ENCODE peak calls at places on chromosomes 13 and 19, in six cellular contexts. O is upper lobe of right lung, U is brain microvascular endothelial cell, Z is ovary, G is neural progenitor cell, T is tibial artery. B is an unnamed sample.
A peak's percentile ranks its signal among the peaks of the same experiment; 100 is the strongest.

GRCh38 chr19:54041969-54042606 is 21.6 kb downstream of the VSTM1 start:
- DNase-seq in Z (no peak), U (no peak), T (no peak), O (no peak), G (no peak), B (no peak)

GRCh38 chr13:33976965-33977364 is 159.0 kb downstream of the RFC3 start:
- DNase-seq in T (no peak), G (no peak), Z (no peak), U (no peak), O (no peak), B (no peak)

GRCh38 chr19:47352095-47352494 is 3.0 kb downstream of the DHX34 start:
- DNase-seq in T (no peak), U (no peak), O (no peak), Z (no peak), G (no peak), B (no peak)

GRCh38 chr19:39053276-39054090 is 21.1 kb upstream of the FBXO27 start:
- DNase-seq in T (no peak), Z (no peak), O (no peak), G (no peak), U (no peak), B (no peak)

GRCh38 chr13:51519839-51520238 is 64.4 kb upstream of the WDFY2 start:
- DNase-seq in O (no peak), Z (no peak), G (no peak), T (no peak), U (no peak), B (no peak)

GRCh38 chr19:38023245-38023644 is 116.2 kb downstream of the SIPA1L3 start:
- DNase-seq in O (no peak), G (no peak), T (no peak), Z (no peak), U (peak; percentile 66), B (no peak)

GRCh38 chr19:56946164-56946563 is 105.6 kb upstream of the PEG3 start:
- DNase-seq in T (no peak), U (no peak), O (no peak), Z (peak; percentile 55), G (no peak), B (no peak)

GRCh38 chr19:41785653-41786052 is 10.7 kb upstream of the CEACAM3 start:
- DNase-seq in T (no peak), Z (no peak), G (peak; percentile 76), O (peak; percentile 81), U (peak; percentile 49), B (peak; percentile 50)

GRCh38 chr13:97502192-97502591 is 68.2 kb downstream of the RAP2A start:
- DNase-seq in T (no peak), Z (no peak), O (no peak), U (no peak), G (no peak), B (no peak)

GRCh38 chr19:16614941-16615340 is 13.1 kb downstream of the MED26 start:
- DNase-seq in Z (no peak), U (no peak), O (no peak), T (no peak), G (no peak), B (no peak)
- H3K27me3 ChIP-seq in Z (no peaks in the 10 kb centered on the region), U (no peaks in the 10 kb centered on the region), O (no peaks in the 10 kb centered on the region), T (no peaks in the 10 kb centered on the region), G (no peaks in the 10 kb centered on the region), B (no peaks in the 10 kb centered on the region)

DNA sequence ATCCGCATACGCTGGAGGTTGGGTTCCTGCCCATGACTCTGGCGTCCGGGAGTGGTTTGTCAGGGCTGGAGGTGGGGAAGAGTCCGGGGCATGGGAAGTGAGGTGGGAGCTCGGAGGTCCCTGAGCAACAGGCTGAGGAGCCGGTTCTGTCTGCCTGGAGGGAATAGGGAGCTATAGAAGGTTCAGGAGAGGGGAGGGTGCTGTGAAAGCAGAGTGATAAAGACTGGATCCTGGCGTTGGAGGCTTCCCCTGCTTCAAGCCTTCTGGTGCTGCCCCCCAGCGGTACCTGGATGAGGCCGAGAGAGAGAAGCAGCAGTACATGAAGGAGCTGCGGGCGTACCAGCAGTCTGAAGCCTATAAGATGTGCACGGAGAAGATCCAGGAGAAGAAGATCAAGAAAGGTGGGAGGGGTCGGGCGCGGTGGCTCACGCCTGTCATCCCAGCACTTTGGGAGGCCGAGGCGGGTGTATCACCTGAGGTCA is 2.6 kb downstream of the HMG20B start:
- DNase-seq in T (no peak), O (no peak), G (peak; percentile 59), U (peak; percentile 49), Z (no peak), B (no peak)
- TF ChIP-seq CTCF in T (no peak), O (no peak), G (peak; percentile 45), U (peak; percentile 65), Z (no peak), B (no peak)

DNA sequence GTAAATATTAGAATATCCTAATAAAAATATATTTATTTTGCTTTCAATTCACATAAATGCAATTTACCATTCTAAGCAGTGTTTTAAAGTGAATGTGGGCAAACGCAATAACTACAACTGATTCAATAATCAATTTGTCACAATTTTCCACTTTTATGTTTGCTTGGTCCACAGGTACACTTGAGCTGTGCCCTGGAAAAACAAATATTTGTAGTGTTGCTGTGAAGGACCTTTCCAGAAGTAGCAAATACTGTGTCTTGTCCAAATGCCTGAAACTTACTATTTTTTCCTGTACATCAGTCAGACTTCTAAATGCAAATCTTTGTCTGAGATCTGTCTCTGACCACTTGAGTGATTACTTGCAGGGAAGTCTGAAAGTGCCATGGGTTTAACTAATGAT is 845.8 kb upstream of the SLITRK5 start:
- DNase-seq in Z (no peak), T (no peak), G (no peak), U (no peak), O (no peak), B (no peak)
- H3K27ac ChIP-seq in Z (no peak overlapping the region), T (no peak overlapping the region), G (peak overlapping the region; percentile 5), U (no peak overlapping the region), O (no peak overlapping the region), B (no peak overlapping the region)

GRCh38 chr13:112063807-112064206 is 3.1 kb upstream of the SOX1 start:
- DNase-seq in G (no peak), T (no peak), Z (no peak), O (no peak), U (no peak), B (no peak)
- H3K27me3 ChIP-seq in G (peaks cover 99% of the 10 kb centered on the region), T (no peaks in the 10 kb centered on the region), Z (no peaks in the 10 kb centered on the region), O (peaks cover 83% of the 10 kb centered on the region), U (peaks cover 81% of the 10 kb centered on the region), B (peaks cover 73% of the 10 kb centered on the region)

GRCh38 chr13:75566658-75567057 is 17.1 kb downstream of the UCHL3 start:
- DNase-seq in T (no peak), Z (no peak), O (no peak), U (no peak), G (no peak), B (no peak)
- TF ChIP-seq CTCF in T (peak; percentile 5), Z (no peak), O (peak; percentile 29), U (peak; percentile 27), G (peak; percentile 41), B (no peak)

DNA sequence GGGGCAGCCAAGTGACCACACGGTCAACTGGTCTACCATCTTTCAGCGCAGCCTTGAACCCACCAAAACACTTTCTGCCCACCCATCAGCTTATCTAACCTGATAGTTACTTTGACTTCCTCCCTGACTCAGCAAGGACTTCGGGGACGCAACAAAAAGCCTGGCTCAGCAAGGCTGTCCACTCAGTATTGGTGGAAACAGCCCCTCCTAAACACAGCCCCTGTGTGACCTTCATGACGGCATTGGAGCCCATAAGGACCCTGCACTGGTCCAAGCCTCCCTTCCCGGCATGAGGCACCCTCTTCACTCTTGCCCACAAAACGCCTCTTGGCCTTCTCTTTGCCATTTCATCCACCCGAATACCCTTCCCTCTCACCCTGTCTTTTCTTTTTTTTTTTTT is 39.1 kb downstream of the INSR start:
- DNase-seq in O (no peak), U (no peak), T (no peak), G (no peak), Z (no peak), B (no peak)
- H3K27ac ChIP-seq in O (no peak overlapping the region), U (no peak overlapping the region), T (no peak overlapping the region), G (no peak overlapping the region), Z (no peak overlapping the region), B (no peak overlapping the region)

GRCh38 chr13:98752111-98752941 is at the start of gene SLC15A1:
- DNase-seq in T (no peak), G (peak; percentile 33), O (no peak), U (no peak), Z (no peak), B (no peak)

GRCh38 chr13:98751397-98752110 is 918 bp downstream of the SLC15A1 start:
- DNase-seq in T (no peak), Z (no peak), O (no peak), G (peak; percentile 43), U (no peak), B (no peak)

GRCh38 chr13:98755116-98755515 is 2.6 kb upstream of the SLC15A1 start:
- DNase-seq in O (no peak), Z (no peak), T (no peak), U (no peak), G (no peak), B (no peak)

GRCh38 chr13:98755729-98756128 is 3.3 kb upstream of the SLC15A1 start:
- DNase-seq in G (no peak), Z (no peak), O (no peak), U (no peak), T (no peak), B (no peak)

GRCh38 chr13:98752942-98753290 is 444 bp upstream of the SLC15A1 start:
- DNase-seq in T (no peak), G (no peak), Z (no peak), O (no peak), U (no peak), B (no peak)
- H3K27me3 ChIP-seq in T (no peaks in the 10 kb centered on the region), G (peaks cover 51% of the 10 kb centered on the region), Z (no peaks in the 10 kb centered on the region), O (peaks cover 29% of the 10 kb centered on the region), U (peaks cover 10% of the 10 kb centered on the region), B (peaks cover 15% of the 10 kb centered on the region)

GRCh38 chr13:21849323-21849722 is 178.4 kb downstream of the FGF9 start:
- DNase-seq in G (peak; percentile 45), T (no peak), Z (no peak), O (no peak), U (no peak), B (no peak)
- TF ChIP-seq CTCF in G (peak; percentile 57), T (peak; percentile 44), Z (no peak), O (peak; percentile 66), U (peak; percentile 14), B (peak; percentile 54)

DNA sequence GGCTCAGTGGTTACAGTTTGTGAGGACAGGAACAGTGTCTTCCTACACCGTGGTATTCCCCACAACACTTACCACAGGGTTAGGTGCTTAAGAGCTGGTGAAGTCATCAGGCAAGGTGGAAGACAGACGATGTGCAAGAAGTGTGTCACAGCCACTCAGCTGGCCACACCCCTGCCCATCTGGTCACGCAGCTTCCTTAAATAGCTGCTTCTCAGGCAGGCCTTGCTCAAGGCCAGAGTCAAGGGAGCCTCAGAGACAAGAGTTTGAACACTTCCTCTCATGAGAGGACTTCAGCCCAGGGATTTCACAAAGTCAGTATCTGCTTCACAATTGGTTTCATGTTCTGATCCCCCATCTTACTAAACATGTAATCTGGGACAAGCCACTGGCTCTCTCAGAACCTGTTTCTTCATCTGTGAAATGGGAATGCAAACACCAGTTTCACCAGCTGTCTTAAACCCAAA is 80.3 kb upstream of the FRY start:
- DNase-seq in G (no peak), U (no peak), O (peak; percentile 87), Z (no peak), T (peak; percentile 77), B (peak; percentile 77)
- H3K27ac ChIP-seq in G (no peak overlapping the region), U (no peak overlapping the region), O (peak overlapping the region; percentile 13), Z (no peak overlapping the region), T (no peak overlapping the region), B (peak overlapping the region; percentile 64)

GRCh38 chr19:3272532-3272931 is 48.1 kb downstream of the CELF5 start:
- DNase-seq in T (no peak), Z (no peak), U (no peak), G (no peak), O (no peak), B (no peak)
- H3K27me3 ChIP-seq in T (peaks cover 4% of the 10 kb centered on the region), Z (no peaks in the 10 kb centered on the region), U (peaks cover 24% of the 10 kb centered on the region), G (peaks cover 26% of the 10 kb centered on the region), O (peaks cover 71% of the 10 kb centered on the region), B (peaks cover 21% of the 10 kb centered on the region)